ENCODE peak calls at places on chromosomes 12 and 14, in ten cellular contexts. N is progenitor cell of endocrine pancreas; C is EH; S is NCI-H187; E is EL; U is HFFc6; X is activated naive CD4-positive, alpha-beta T cell treated with Interleukin-2 at 50 U/mL for 16 hours; O is stimulated activated CD4-positive, alpha-beta T cell treated with anti-CD3 and anti-CD28 coated beads, TNF-alpha, amount 100 ng/mL, for 48 hours; W is Right ventricle myocardium inferior; Q is HEK293T. B is an unnamed sample.

GRCh38 chr12:65685514-65685913 is 138.8 kb upstream of the HMGA2 start:
- DNase-seq in C (peak), N (no peak), W (no peak), Q (peak), O (no peak), U (peak), X (no peak), S (no peak), E (peak), B (no peak)

GRCh38 chr12:123490089-123490488 is 32.1 kb downstream of the SNRNP35 start:
- DNase-seq in W (no peak), O (no peak), E (no peak), N (no peak), U (no peak), Q (no peak), S (no peak), X (no peak), C (no peak), B (no peak)

GRCh38 chr12:65695077-65695865 is 129.0 kb upstream of the HMGA2 start:
- DNase-seq in E (peak), C (peak), X (no peak), S (no peak), Q (no peak), W (no peak), O (no peak), U (peak), N (no peak), B (peak)

GRCh38 chr12:64678835-64679234 is 68.5 kb downstream of the RASSF3 start:
- DNase-seq in E (no peak), X (no peak), C (no peak), U (no peak), Q (no peak), N (no peak), S (no peak), O (no peak), W (no peak), B (no peak)

GRCh38 chr12:80064269-80064668 is 35.1 kb upstream of the OTOGL start:
- DNase-seq in X (no peak), U (peak), Q (no peak), E (no peak), W (no peak), C (peak), N (no peak), O (no peak), S (no peak), B (no peak)

GRCh38 chr14:99120147-99121026 is 151.6 kb downstream of the BCL11B start:
- DNase-seq in X (no peak), Q (no peak), S (no peak), W (no peak), E (no peak), U (no peak), C (no peak), N (no peak), O (no peak), B (no peak)

GRCh38 chr12:54239568-54239967 is 40.4 kb downstream of the CBX5 start:
- DNase-seq in X (no peak), S (no peak), W (no peak), C (no peak), E (no peak), Q (no peak), O (no peak), N (no peak), U (no peak), B (no peak)

GRCh38 chr12:53047221-53048032 is 2.4 kb upstream of the TNS2 start:
- DNase-seq in W (peak), C (peak), Q (peak), U (peak), E (peak), X (peak), S (peak), O (peak), N (peak), B (peak)

GRCh38 chr12:57096099-57096572 is 7.2 kb downstream of the NAB2 start:
- DNase-seq in Q (no peak), E (peak), W (no peak), X (no peak), O (no peak), S (peak), N (no peak), U (no peak), C (no peak), B (peak)

GRCh38 chr14:101601603-101602465 is 40.5 kb downstream of the DIO3 start:
- DNase-seq in W (no peak), S (no peak), E (no peak), Q (no peak), O (no peak), N (no peak), X (no peak), U (no peak), C (no peak), B (no peak)

GRCh38 chr12:6078378-6079083 is 45.9 kb downstream of the VWF start:
- DNase-seq in Q (no peak), N (no peak), O (no peak), C (peak), S (no peak), X (no peak), E (no peak), U (no peak), W (no peak), B (peak)

GRCh38 chr14:39576726-39577125 is 144.5 kb upstream of the FBXO33 start:
- DNase-seq in X (no peak), E (no peak), N (no peak), W (no peak), S (no peak), U (no peak), O (no peak), Q (no peak), C (no peak), B (no peak)

GRCh38 chr12:19572920-19573558 is 133.7 kb downstream of the AEBP2 start:
- DNase-seq in E (peak), O (no peak), S (no peak), N (no peak), Q (peak), W (no peak), U (peak), X (peak), C (peak), B (peak)

GRCh38 chr12:112126916-112127315 is 1.6 kb downstream of the TRAFD1 start:
- DNase-seq in W (no peak), X (no peak), Q (no peak), S (no peak), O (no peak), C (peak), E (peak), U (no peak), N (no peak), B (no peak)